ENCODE peak calls at places on chromosomes 6 and 20, in nine cellular contexts. Q, I, A, N, L, G, J, V and E are unnamed samples.

GRCh38 chr6:1893470-1894130 is 283.9 kb downstream of the FOXC1 start:
- DNase-seq in L (no peak), G (no peak), Q (no peak), J (no peak), A (no peak), V (no peak), I (no peak), N (no peak), E (no peak)

GRCh38 chr20:41047975-41048305 is 19.3 kb downstream of the TOP1 start:
- DNase-seq in J (no peak), N (no peak), V (peak), Q (no peak), G (peak), L (no peak), A (no peak), I (no peak), E (no peak)

GRCh38 chr20:53778041-53778516 is 184.4 kb upstream of the ZNF217 start:
- DNase-seq in I (no peak), N (no peak), J (no peak), Q (no peak), L (no peak), V (no peak), G (no peak), A (no peak), E (no peak)

GRCh38 chr20:37531856-37532255 is 4.2 kb upstream of the BLCAP start:
- DNase-seq in L (no peak), A (no peak), Q (no peak), I (no peak), J (no peak), G (no peak), V (no peak), N (no peak), E (no peak)

GRCh38 chr20:5100684-5101347 is 18.9 kb downstream of the PCNA start:
- DNase-seq in L (peak), Q (peak), I (peak), A (peak), N (no peak), J (no peak), V (peak), G (peak), E (no peak)

GRCh38 chr6:154404791-154405400 is 48.3 kb upstream of the IPCEF1 start:
- DNase-seq in N (no peak), V (no peak), G (no peak), J (no peak), Q (no peak), I (no peak), L (no peak), A (no peak), E (no peak)

GRCh38 chr20:48153523-48153922 is 368.2 kb upstream of the SULF2 start:
- DNase-seq in Q (no peak), N (peak), G (no peak), L (no peak), J (no peak), V (no peak), A (no peak), I (no peak), E (no peak)

GRCh38 chr6:106141441-106142237 is 55.5 kb downstream of the PRDM1 start:
- DNase-seq in L (no peak), J (no peak), Q (no peak), I (no peak), A (no peak), N (no peak), G (peak), V (peak), E (no peak)

GRCh38 chr20:23326774-23327173 is 23.8 kb upstream of the NXT1 start:
- DNase-seq in I (no peak), Q (no peak), J (no peak), A (no peak), L (no peak), G (no peak), V (no peak), N (no peak), E (no peak)

GRCh38 chr20:50431066-50431450 is 79.1 kb upstream of the PTPN1 start:
- DNase-seq in I (no peak), N (no peak), G (no peak), Q (no peak), J (no peak), L (no peak), A (no peak), V (no peak), E (no peak)

GRCh38 chr6:164106345-164106769 is 691.8 kb downstream of the QKI start:
- DNase-seq in G (peak), N (no peak), V (peak), L (no peak), I (no peak), J (no peak), Q (no peak), A (peak), E (no peak)

GRCh38 chr20:8855315-8855714 is 213.6 kb upstream of the PLCB4 start:
- DNase-seq in V (no peak), G (no peak), N (peak), J (no peak), L (no peak), I (peak), A (no peak), Q (no peak), E (no peak)

GRCh38 chr20:11917663-11918062 is at the start of gene BTBD3:
- DNase-seq in I (peak), V (peak), L (no peak), N (no peak), J (no peak), A (no peak), G (peak), Q (no peak), E (peak)

GRCh38 chr6:158060447-158061360 is 79.0 kb downstream of the SYNJ2 start:
- DNase-seq in I (peak), G (no peak), V (no peak), N (no peak), J (peak), L (no peak), A (peak), Q (no peak), E (no peak)

GRCh38 chr6:3737149-3737830 is 14.2 kb downstream of the PXDC1 start:
- DNase-seq in G (no peak), Q (no peak), J (no peak), L (no peak), N (no peak), A (no peak), V (no peak), I (no peak), E (no peak)

GRCh38 chr6:37021356-37022129 is 16.1 kb downstream of the FGD2 start:
- DNase-seq in N (no peak), J (no peak), G (no peak), I (no peak), V (no peak), Q (peak), L (no peak), A (peak), E (no peak)

GRCh38 chr20:39112196-39112743 is 150.1 kb downstream of the DHX35 start:
- DNase-seq in J (no peak), N (no peak), G (peak), L (no peak), V (peak), I (no peak), Q (no peak), A (peak), E (no peak)

GRCh38 chr20:63738687-63739128 is 868 bp upstream of the SLC2A4RG start:
- DNase-seq in A (no peak), G (peak), I (peak), L (no peak), V (peak), J (no peak), N (no peak), Q (no peak), E (no peak)

GRCh38 chr20:20226554-20226953 is 141.3 kb upstream of the INSM1 start:
- DNase-seq in A (no peak), G (no peak), V (no peak), I (no peak), Q (no peak), L (no peak), J (no peak), N (no peak), E (no peak)

GRCh38 chr6:14472964-14473363 is 355.4 kb downstream of the CD83 start:
- DNase-seq in G (no peak), I (no peak), Q (no peak), N (no peak), L (no peak), J (no peak), V (no peak), A (no peak), E (no peak)

GRCh38 chr6:13545885-13546284 is 28.5 kb upstream of the SIRT5 start:
- DNase-seq in A (no peak), V (no peak), Q (no peak), N (no peak), J (no peak), I (no peak), G (no peak), L (no peak), E (no peak)

DNA sequence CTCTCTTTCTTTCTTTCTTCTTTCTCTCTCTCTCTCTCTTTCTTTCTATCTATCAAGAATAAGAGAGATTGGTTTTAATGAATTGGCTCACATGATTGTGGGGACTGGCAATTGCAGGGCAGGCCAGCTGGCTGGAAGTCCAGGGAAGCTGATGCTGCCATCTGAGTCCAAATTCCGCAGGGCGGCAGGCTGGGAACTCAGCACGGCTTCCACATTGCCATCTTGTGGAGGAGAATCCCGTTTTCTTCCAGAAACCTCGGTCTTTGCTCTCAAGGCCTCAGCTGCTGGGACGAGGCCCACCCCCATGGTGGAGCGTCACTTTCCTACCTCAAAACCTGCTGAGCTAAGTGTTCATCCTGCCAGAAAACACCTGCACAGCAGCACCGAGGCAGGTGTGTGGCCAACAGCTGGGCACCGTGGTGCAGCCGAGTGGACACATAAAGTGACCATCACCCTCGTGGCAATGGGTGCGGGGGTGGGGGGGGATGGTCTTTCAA is 58.8 kb upstream of the SLCO4A1 start:
- DNase-seq in I (no peak), L (no peak), Q (no peak), J (no peak), N (no peak), G (no peak), V (no peak), A (peak), E (no peak)
- TF ChIP-seq CTCF in I (no peak), L (no peak), Q (no peak), J (no peak), N (no peak), G (no peak), V (no peak), A (no peak), E (peak)

GRCh38 chr20:43537921-43538854 is 20.6 kb upstream of the SGK2 start:
- DNase-seq in L (peak), A (peak), G (peak), N (no peak), V (peak), J (no peak), I (peak), Q (peak), E (no peak)

GRCh38 chr20:43534791-43535350 is 24.0 kb upstream of the SGK2 start:
- DNase-seq in Q (no peak), J (no peak), L (no peak), V (no peak), I (no peak), G (no peak), A (no peak), N (no peak), E (no peak)

GRCh38 chr20:43535370-43536004 is 23.3 kb upstream of the SGK2 start:
- DNase-seq in N (no peak), V (no peak), A (no peak), J (no peak), I (no peak), G (no peak), L (no peak), Q (no peak), E (no peak)

GRCh38 chr20:43536041-43536816 is 22.6 kb upstream of the SGK2 start:
- DNase-seq in J (no peak), G (no peak), I (no peak), V (no peak), N (no peak), A (no peak), L (no peak), Q (no peak), E (no peak)

DNA sequence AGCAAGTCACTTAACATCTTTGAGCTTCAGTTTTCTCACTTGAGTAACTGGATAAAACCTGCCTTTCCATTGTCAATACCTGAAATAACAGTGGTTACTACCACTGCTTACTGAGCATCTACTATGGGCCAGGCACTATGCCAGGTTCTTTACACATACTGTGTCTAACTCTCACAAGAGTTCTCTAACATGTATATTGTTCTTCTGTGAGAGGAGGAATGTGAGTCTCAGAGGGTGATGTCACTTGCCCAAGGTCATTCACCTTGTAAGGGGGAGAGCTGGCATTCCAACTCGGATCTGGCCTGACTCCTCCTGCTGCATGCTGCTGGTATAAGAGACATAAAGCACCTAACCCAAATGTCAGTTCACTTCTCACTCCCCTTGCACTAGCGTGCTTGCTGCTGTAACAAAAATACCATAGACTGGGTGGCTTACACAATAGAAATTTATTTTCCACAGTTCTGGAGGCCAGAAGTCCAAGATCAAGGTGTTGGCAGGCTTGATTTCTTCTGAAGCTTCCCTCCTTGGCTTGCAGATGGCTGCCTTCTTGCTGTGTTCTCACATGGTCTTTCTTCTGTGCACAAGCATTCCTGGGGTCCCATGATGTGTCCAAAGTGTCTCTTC is 21.9 kb upstream of the SGK2 start:
- DNase-seq in L (no peak), V (no peak), G (no peak), A (no peak), I (no peak), J (no peak), N (no peak), Q (no peak), E (peak)
- TF ChIP-seq CTCF in L (no peak), V (no peak), G (no peak), A (no peak), I (no peak), J (no peak), N (no peak), Q (no peak), E (no peak)

DNA sequence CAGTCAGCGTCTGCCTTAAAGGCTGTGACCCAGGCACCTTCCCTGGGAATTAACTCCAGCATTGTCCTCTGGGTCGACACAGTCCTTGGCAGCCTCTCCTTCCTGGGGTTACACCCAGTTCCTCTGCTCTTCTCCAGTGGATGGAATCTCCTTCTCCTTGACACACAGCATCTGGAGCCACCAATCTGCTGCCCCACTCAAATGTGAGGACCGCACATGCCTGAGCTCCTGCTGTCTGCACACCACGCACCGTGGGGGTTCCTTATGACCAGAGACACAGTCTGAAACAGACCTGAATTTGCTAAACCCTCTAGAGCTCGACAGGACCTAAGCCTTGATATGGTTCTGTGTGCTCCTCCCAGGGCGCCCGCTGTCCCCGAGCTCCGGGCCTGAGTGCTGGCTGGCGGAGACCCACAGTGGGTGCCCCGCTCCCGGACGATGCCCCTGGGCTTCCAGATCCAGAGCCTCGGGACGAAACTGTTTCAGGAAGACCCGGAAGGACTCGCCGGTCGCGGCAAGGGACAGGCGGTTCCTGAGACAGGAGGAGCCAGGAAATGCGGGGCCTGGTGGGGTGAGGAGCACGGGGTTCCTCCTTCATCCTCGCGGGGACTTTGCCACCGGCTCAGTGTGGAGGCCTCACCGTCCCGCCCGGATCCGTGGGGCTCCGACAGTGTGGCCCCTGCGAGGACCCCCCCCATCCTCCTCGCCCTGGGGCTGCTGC is 2.5 kb upstream of the RAET1G start:
- DNase-seq in A (no peak), I (peak), N (no peak), V (no peak), L (no peak), J (no peak), Q (no peak), G (no peak), E (no peak)
- TF ChIP-seq CTCF in A (no peak), I (no peak), N (no peak), V (no peak), L (no peak), J (no peak), Q (no peak), G (no peak), E (no peak)

DNA sequence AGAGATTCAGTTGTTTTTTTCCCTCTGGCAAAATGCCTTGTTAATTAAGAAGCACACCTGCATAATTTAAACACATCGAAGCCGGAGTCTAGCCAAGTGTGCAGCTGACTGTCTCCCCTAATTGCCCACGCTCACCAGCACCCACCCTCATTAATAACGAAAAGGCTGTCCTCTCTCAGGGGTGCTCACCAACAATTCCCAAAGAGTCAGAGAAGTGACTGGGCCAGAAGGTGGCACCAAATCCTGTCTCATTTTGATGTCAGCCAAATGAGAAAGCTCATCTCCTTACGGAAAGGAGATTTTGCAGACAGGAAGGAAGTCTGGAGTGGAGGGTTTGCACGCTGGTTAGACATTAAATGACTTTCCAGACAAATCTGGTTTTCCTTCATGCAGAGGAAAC is 60.7 kb upstream of the MC3R start:
- DNase-seq in N (no peak), A (peak), I (no peak), L (no peak), Q (no peak), G (no peak), V (no peak), J (no peak), E (no peak)
- TF ChIP-seq CTCF in N (no peak), A (no peak), I (no peak), L (peak), Q (no peak), G (no peak), V (no peak), J (no peak), E (peak)